ENCODE peak calls at places on chromosomes 11 and 22, in five cellular contexts. S is A549, X is GM12878, O is IMR-90, U is SK-N-SH. B is an unnamed sample.

GRCh38 chr22:24516301-24516737 is 21.2 kb downstream of the UPB1 start:
- DNase-seq in S (peak; percentile 19), X (no peak), O (peak; percentile 93), U (no peak), B (no peak)

GRCh38 chr11:116348226-116348625 is 424.6 kb downstream of the BUD13 start:
- DNase-seq in S (no peak), X (no peak), O (no peak), U (no peak), B (no peak)

GRCh38 chr22:26430600-26430999 is 1.5 kb downstream of the ASPHD2 start:
- DNase-seq in S (no peak), X (no peak), O (no peak), U (no peak), B (no peak)

GRCh38 chr11:77411238-77411637 is 62.7 kb downstream of the PAK1 start:
- DNase-seq in S (peak; percentile 11), X (no peak), O (peak; percentile 30), U (no peak), B (no peak)

GRCh38 chr22:18005201-18005926 is 19.0 kb downstream of the MICAL3 start:
- DNase-seq in S (no peak), X (no peak), O (no peak), U (no peak), B (no peak)

GRCh38 chr22:32855023-32855756 is 53.7 kb downstream of the TIMP3 start:
- DNase-seq in S (no peak), X (no peak), O (no peak), U (no peak), B (no peak)

GRCh38 chr22:40076702-40077645 is 82.2 kb downstream of the FAM83F start:
- DNase-seq in S (no peak), X (no peak), O (peak; percentile 43), U (no peak), B (peak; percentile 45)

GRCh38 chr11:95641506-95641905 is 148.1 kb downstream of the FAM76B start:
- DNase-seq in S (no peak), X (peak; percentile 60), O (no peak), U (no peak), B (no peak)

GRCh38 chr11:105862736-105863367 is 159.2 kb downstream of the MSANTD4 start:
- DNase-seq in S (peak; percentile 27), X (no peak), O (peak; percentile 68), U (peak; percentile 29), B (no peak)

GRCh38 chr22:47848384-47848920 is 1086.0 kb downstream of the TBC1D22A start:
- DNase-seq in S (no peak), X (no peak), O (no peak), U (no peak), B (no peak)

GRCh38 chr11:109071712-109072524 is 350.1 kb upstream of the C11orf87 start:
- DNase-seq in S (no peak), X (no peak), O (peak; percentile 46), U (no peak), B (no peak)

GRCh38 chr11:78424334-78425270 is 7.0 kb upstream of the GAB2 start:
- DNase-seq in S (peak; percentile 16), X (peak; percentile 70), O (peak; percentile 73), U (peak; percentile 59), B (peak; percentile 55)

GRCh38 chr11:70741085-70741484 is 342.8 kb downstream of the CTTN start:
- DNase-seq in S (no peak), X (no peak), O (no peak), U (no peak), B (no peak)

GRCh38 chr11:34104680-34105078 is 750 bp upstream of the NAT10 start:
- DNase-seq in S (no peak), X (no peak), O (no peak), U (no peak), B (no peak)

GRCh38 chr22:35688913-35689675 is 28.6 kb upstream of the APOL5 start:
- DNase-seq in S (no peak), X (no peak), O (peak; percentile 59), U (no peak), B (no peak)
- TF ChIP-seq RCOR1 in S (no peak), X (no peak), O (no peak), U (no peak), B (no peak)

GRCh38 chr11:121210445-121210970 is 82.1 kb upstream of the SC5D start:
- DNase-seq in S (no peak), X (no peak), O (no peak), U (no peak), B (no peak)

GRCh38 chr11:121207485-121208115 is 85.0 kb upstream of the SC5D start:
- DNase-seq in S (no peak), X (peak; percentile 50), O (no peak), U (no peak), B (no peak)

GRCh38 chr11:121213568-121213893 is 79.0 kb upstream of the SC5D start:
- DNase-seq in S (no peak), X (no peak), O (no peak), U (no peak), B (no peak)

GRCh38 chr11:121214861-121215260 is 77.7 kb upstream of the SC5D start:
- DNase-seq in S (no peak), X (no peak), O (no peak), U (no peak), B (no peak)

GRCh38 chr11:121212696-121213567 is 79.6 kb upstream of the SC5D start:
- DNase-seq in S (no peak), X (no peak), O (no peak), U (no peak), B (no peak)
- TF ChIP-seq RCOR1 in S (no peak), X (no peak), O (no peak), U (no peak), B (no peak)

GRCh38 chr11:126106929-126107328 is 44.3 kb upstream of the CDON start:
- DNase-seq in S (no peak), X (no peak), O (no peak), U (no peak), B (no peak)

GRCh38 chr11:126112547-126112946 is 49.9 kb upstream of the CDON start:
- DNase-seq in S (no peak), X (no peak), O (no peak), U (peak; percentile 73), B (no peak)

GRCh38 chr11:126113012-126113411 is 50.3 kb upstream of the CDON start:
- DNase-seq in S (no peak), X (no peak), O (no peak), U (no peak), B (no peak)

GRCh38 chr11:126111458-126112116 is 48.9 kb upstream of the CDON start:
- DNase-seq in S (no peak), X (no peak), O (no peak), U (peak; percentile 84), B (no peak)

DNA sequence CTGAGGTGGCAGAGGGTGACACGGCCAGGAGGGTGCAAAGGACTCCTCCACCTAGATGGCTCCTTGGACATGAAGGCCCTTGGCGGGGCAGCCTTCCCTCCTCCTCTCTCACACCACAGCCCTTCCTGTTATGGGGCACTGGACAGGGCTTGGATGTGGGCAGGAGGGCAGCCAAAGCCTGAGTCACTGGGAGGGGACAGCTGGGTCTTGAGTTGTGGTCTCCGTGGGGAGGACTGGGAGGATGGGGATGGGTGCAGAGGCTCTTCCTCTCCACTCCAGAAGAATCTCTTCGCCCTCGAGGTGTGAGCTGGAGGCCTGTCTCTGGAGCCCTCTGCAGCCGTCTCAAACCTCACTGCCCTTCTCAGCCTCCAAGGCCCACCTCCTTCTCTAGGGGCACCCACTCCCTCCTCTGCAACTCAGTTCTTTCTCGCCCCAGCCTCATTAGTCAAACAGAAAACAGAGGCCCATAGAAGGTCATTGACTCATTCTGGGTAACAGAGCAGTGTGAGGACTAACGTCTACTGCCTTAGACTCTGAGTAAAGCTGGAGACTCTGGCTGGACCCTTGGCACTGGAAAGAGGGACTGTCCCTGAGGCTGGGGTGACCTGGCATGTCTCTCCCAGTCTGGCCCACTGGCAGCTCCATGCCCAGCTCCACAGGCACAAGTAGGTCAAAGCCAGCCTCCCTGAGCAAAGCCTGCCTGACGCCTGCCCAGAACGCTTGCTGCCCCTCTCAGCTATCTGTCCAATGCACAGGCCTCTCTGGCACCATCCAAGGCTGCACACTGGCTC is 47.5 kb upstream of the CDON start:
- DNase-seq in S (no peak), X (no peak), O (peak; percentile 63), U (no peak), B (no peak)
- TF ChIP-seq RCOR1 in S (no peak), X (no peak), O (no peak), U (no peak), B (no peak)

GRCh38 chr22:46009730-46010129 is 32.8 kb upstream of the WNT7B start:
- DNase-seq in S (peak; percentile 56), X (no peak), O (no peak), U (no peak), B (no peak)
- TF ChIP-seq RCOR1 in S (no peak), X (no peak), O (no peak), U (no peak), B (no peak)

GRCh38 chr11:57476223-57476882 is 16.0 kb downstream of the RTN4RL2 start:
- DNase-seq in S (no peak), X (no peak), O (no peak), U (peak; percentile 79), B (no peak)
- TF ChIP-seq RCOR1 in S (no peak), X (no peak), O (no peak), U (no peak), B (no peak)

GRCh38 chr11:36075053-36075452 is 131.2 kb downstream of the LDLRAD3 start:
- DNase-seq in S (no peak), X (no peak), O (peak; percentile 91), U (no peak), B (no peak)
- TF ChIP-seq RCOR1 in S (no peak), X (no peak), O (no peak), U (no peak), B (no peak)

DNA sequence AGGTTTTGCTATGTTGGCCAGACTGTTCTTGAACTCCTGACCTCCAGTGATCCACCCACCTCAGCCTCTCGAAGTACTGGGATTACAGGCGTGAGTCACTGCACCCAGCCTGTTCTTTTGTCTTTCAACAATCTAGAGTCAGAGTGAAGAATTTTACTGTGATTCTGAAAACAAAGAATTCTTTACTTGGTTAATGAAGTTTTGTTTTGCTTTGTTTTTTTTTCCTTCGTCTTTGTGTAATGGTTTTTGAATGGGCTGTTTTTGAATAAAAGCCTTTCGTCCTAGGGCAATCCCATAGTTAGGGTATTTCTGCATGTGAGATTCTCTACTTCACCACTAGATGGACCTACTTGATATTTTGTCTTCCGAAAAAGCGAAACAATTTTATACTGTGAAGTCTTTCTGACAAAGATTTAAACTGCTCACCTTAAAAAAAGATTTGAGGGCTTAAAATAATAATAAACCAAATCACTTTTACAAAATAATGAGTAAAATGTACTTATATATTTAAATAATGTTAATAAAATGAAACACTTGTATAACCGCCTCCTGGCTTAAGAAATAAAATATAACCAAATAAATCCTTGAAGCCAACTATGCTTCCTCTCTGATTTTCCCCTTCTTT is 43.4 kb upstream of the SC5D start:
- DNase-seq in S (peak; percentile 9), X (no peak), O (peak; percentile 48), U (peak; percentile 64), B (peak; percentile 46)
- TF ChIP-seq RCOR1 in S (no peak), X (no peak), O (no peak), U (no peak), B (no peak)

B was measured in K562.